ENCODE peak calls at places on chromosomes 4 and X, in seven cellular contexts. O is stomach, F is K562, S is H1, H is breast epithelium, L is GM12878, Z is HCT116. G is an unnamed sample.

GRCh38 chrX:2272337-2272736 is 228.4 kb downstream of the DHRSX start:
- DNase-seq in F (no peak), H (no peak), O (no peak), L (no peak), S (no peak), Z (no peak), G (no peak)

GRCh38 chr4:163350672-163351071 is 7.0 kb downstream of the NPY5R start:
- DNase-seq in Z (peak; percentile 4), L (no peak), S (no peak), F (no peak), O (no peak), H (no peak), G (no peak)

GRCh38 chr4:151409470-151410313 is 716 bp downstream of the FHIP1A start:
- DNase-seq in F (peak; percentile 10), L (no peak), O (peak; percentile 49), H (peak; percentile 51), S (peak; percentile 81), Z (peak; percentile 3), G (no peak)

GRCh38 chr4:48470135-48470534 is 13.0 kb upstream of the SLC10A4 start:
- DNase-seq in F (no peak), O (no peak), H (no peak), S (no peak), Z (no peak), L (no peak), G (no peak)

GRCh38 chr4:45638641-45639040 is 485.2 kb downstream of the GABRG1 start:
- DNase-seq in Z (no peak), L (no peak), O (no peak), H (no peak), F (no peak), S (no peak), G (no peak)

GRCh38 chr4:57098945-57099344 is 11.2 kb downstream of the IGFBP7 start:
- DNase-seq in H (no peak), Z (no peak), S (no peak), F (no peak), L (no peak), O (no peak), G (no peak)

GRCh38 chr4:1410491-1411325 is 4.5 kb upstream of the NKX1-1 start:
- DNase-seq in F (peak; percentile 91), O (peak; percentile 33), S (peak; percentile 98), H (peak; percentile 11), L (no peak), Z (no peak), G (no peak)

GRCh38 chr4:112386051-112386450 is 88.9 kb downstream of the ALPK1 start:
- DNase-seq in O (no peak), H (no peak), S (no peak), F (no peak), L (no peak), Z (no peak), G (no peak)

GRCh38 chr4:13523105-13523477 is 21.2 kb downstream of the NKX3-2 start:
- DNase-seq in O (no peak), F (peak; percentile 3), H (no peak), Z (no peak), S (no peak), L (no peak), G (no peak)

GRCh38 chr4:145881991-145882390 is 56.6 kb downstream of the ZNF827 start:
- DNase-seq in O (peak; percentile 88), L (no peak), S (no peak), H (peak; percentile 85), Z (no peak), F (no peak), G (no peak)

GRCh38 chrX:40971736-40972135 is 113.5 kb upstream of the USP9X start:
- DNase-seq in L (no peak), O (no peak), Z (no peak), H (no peak), F (no peak), S (no peak), G (no peak)

GRCh38 chrX:100381613-100382012 is 28.5 kb downstream of the PCDH19 start:
- DNase-seq in H (no peak), S (no peak), O (no peak), F (no peak), Z (no peak), L (no peak), G (no peak)

GRCh38 chr4:77158487-77158861 is 1.5 kb downstream of the CCNG2 start:
- DNase-seq in L (no peak), S (no peak), Z (no peak), O (no peak), F (peak; percentile 17), H (no peak), G (no peak)

GRCh38 chr4:110104661-110105060 is 93.8 kb downstream of the ELOVL6 start:
- DNase-seq in O (no peak), S (no peak), F (no peak), Z (no peak), L (no peak), H (no peak), G (no peak)

GRCh38 chr4:57080781-57081650 is 29.2 kb downstream of the IGFBP7 start:
- DNase-seq in O (no peak), H (no peak), Z (no peak), S (no peak), F (no peak), L (no peak), G (no peak)

GRCh38 chr4:19213388-19213787 is 1038.3 kb upstream of the SLIT2 start:
- DNase-seq in O (no peak), Z (no peak), F (no peak), S (no peak), H (no peak), L (no peak), G (no peak)

GRCh38 chrX:11438380-11438723 is 145.1 kb downstream of the AMELX start:
- DNase-seq in L (no peak), S (no peak), H (no peak), Z (no peak), O (no peak), F (no peak), G (no peak)

GRCh38 chrX:11437642-11438379 is 144.6 kb downstream of the AMELX start:
- DNase-seq in L (no peak), F (peak; percentile 30), S (no peak), O (no peak), H (no peak), Z (no peak), G (no peak)

GRCh38 chrX:11431833-11432232 is 138.6 kb downstream of the AMELX start:
- DNase-seq in S (no peak), Z (no peak), O (no peak), H (no peak), F (no peak), L (no peak), G (no peak)

GRCh38 chrX:11435568-11435967 is 142.4 kb downstream of the AMELX start:
- DNase-seq in Z (no peak), O (no peak), S (no peak), F (no peak), H (no peak), L (no peak), G (no peak)

DNA sequence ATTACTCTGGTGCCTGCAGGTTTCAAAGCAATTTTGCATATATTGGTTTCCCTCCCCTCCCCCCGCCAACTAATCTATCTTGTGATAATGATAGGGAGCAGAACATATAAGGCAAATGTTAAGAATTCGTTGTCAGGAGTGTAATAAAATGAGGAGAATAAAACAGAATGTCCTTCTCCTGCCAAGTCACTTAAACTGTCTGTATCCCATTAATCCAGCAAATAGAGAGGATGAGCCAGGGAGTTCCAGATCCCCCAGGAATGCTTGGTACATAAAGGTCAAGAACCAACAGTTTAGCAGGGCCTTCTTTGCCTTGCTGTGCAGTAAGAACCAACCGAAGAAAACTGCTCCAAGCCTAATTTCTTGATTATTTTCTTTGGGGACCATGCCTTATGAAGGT is 141.4 kb downstream of the AMELX start:
- DNase-seq in L (no peak), O (no peak), S (no peak), H (no peak), Z (no peak), F (no peak), G (no peak)
- TF ChIP-seq POLR2AphosphoS5 in L (no peak), O (no peak), S (no peak), H (no peak), Z (no peak), F (no peak), G (no peak)

GRCh38 chr4:152672403-152673092 is 7.2 kb downstream of the TMEM154 start:
- DNase-seq in H (no peak), S (no peak), Z (no peak), L (no peak), O (no peak), F (no peak), G (no peak)
- TF ChIP-seq POLR2A in H (no peak), S (no peak), Z (no peak), L (no peak), O (no peak), F (no peak), G (no peak)

DNA sequence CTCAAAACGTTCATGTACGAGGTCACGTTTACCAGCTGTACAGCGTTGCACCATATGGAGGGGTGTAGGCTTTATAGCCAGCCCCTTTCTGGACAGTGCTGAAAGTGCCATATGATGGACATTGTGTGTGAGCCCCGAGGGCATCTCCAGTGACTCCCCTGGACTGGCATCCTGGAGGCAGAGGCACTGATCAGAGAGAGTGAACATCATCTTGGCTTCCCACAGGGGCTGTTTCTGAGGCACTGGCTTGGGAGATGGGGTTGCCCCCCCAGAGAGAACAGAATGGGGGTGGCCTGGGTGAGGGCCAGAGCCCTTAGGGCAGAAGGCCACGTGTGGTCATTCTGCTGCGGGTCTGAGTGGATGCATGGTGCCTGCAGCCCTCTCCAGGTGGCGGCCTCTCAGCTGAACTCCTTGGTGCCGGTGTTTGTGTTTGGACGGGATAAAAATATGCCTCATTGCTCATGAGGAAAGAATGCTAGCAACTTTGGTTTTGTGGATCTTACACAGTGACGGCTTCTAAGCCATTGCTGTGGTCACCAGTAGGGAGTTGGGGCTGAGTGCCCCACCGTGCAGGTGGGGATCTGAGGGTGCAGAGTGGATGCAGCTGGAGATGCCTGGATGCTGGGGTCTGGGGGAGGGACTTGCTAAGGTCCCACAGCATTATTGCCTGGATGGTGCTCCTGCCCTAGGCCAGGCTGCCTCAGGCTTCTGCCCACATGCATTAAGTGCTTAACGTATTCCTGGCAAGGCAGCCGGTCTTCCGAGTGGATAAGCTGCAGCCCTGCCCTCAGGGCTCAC is 3.4 kb downstream of the WFS1 start:
- DNase-seq in H (no peak), S (no peak), L (no peak), O (no peak), Z (no peak), F (no peak), G (no peak)
- H3K4me3 ChIP-seq in H (no peak overlapping the region), S (no peak overlapping the region), L (no peak overlapping the region), O (no peak overlapping the region), Z (peak overlapping the region; percentile 33), F (no peak overlapping the region), G (no peak overlapping the region)

GRCh38 chrX:22406332-22406731 is 133.6 kb downstream of the CBLL2 start:
- DNase-seq in F (no peak), O (no peak), H (no peak), Z (no peak), L (no peak), S (no peak), G (no peak)
- TF ChIP-seq POLR2AphosphoS5 in F (no peak), O (no peak), H (no peak), Z (no peak), L (no peak), S (no peak), G (no peak)